ENCODE peak calls at places on chromosomes 13 and 19, in five cellular contexts. G is cardiac muscle cell, R is astrocyte of the cerebellum, V is PC-3, Y is hepatocyte. S is an unnamed sample.

GRCh38 chr13:113421673-113422270 is 31.5 kb downstream of the ADPRHL1 start:
- DNase-seq in Y (peak; percentile 67), R (peak; percentile 77), G (peak; percentile 65), V (no peak), S (no peak)

GRCh38 chr13:32940601-32941000 is 75.6 kb upstream of the KL start:
- DNase-seq in G (peak; percentile 76), V (no peak), Y (peak; percentile 31), R (peak; percentile 24), S (peak; percentile 43)

GRCh38 chr19:50728084-50728737 is 5.0 kb downstream of the CLEC11A start:
- DNase-seq in V (no peak), Y (peak; percentile 88), R (no peak), G (peak; percentile 94), S (peak; percentile 49)

GRCh38 chr19:10808937-10809655 is 26.9 kb downstream of the TMED1 start:
- DNase-seq in V (peak; percentile 54), R (peak; percentile 53), G (peak; percentile 55), Y (peak; percentile 44), S (peak; percentile 29)

GRCh38 chr19:42531313-42531712 is 3.0 kb upstream of the CEACAM1 start:
- DNase-seq in Y (no peak), G (no peak), R (no peak), V (peak; percentile 84), S (no peak)

GRCh38 chr19:7251502-7251901 is 42.7 kb downstream of the INSR start:
- DNase-seq in V (no peak), Y (no peak), R (no peak), G (no peak), S (no peak)

GRCh38 chr13:43405457-43405856 is 381.3 kb downstream of the ENOX1 start:
- DNase-seq in G (peak; percentile 62), Y (no peak), V (peak; percentile 74), R (peak; percentile 35), S (peak; percentile 48)

GRCh38 chr13:94272038-94272437 is 207.4 kb downstream of the DCT start:
- DNase-seq in G (no peak), V (peak; percentile 37), R (no peak), Y (no peak), S (no peak)

GRCh38 chr13:47521895-47522487 is 479.1 kb downstream of the SUCLA2 start:
- DNase-seq in V (no peak), Y (no peak), R (no peak), G (no peak), S (no peak)

GRCh38 chr19:15280048-15280725 is 47.9 kb upstream of the EPHX3 start:
- DNase-seq in R (no peak), Y (no peak), G (no peak), V (peak; percentile 56), S (no peak)

GRCh38 chr13:113975416-113975815 is 1.5 kb upstream of the C13orf46 start:
- DNase-seq in Y (no peak), G (no peak), R (no peak), V (no peak), S (no peak)

GRCh38 chr13:76861859-76862258 is 24.3 kb downstream of the KCTD12 start:
- DNase-seq in G (no peak), R (no peak), V (no peak), Y (no peak), S (no peak)

GRCh38 chr13:98450012-98450411 is 126.9 kb downstream of the STK24 start:
- DNase-seq in Y (no peak), G (no peak), R (no peak), V (no peak), S (no peak)

GRCh38 chr13:37168151-37168550 is 62.7 kb upstream of the CSNK1A1L start:
- DNase-seq in Y (no peak), G (no peak), R (no peak), V (no peak), S (no peak)

GRCh38 chr19:8086849-8087248 is 34.3 kb downstream of the CCL25 start:
- DNase-seq in Y (no peak), R (no peak), V (no peak), G (no peak), S (no peak)

GRCh38 chr13:67123165-67123564 is 107.0 kb downstream of the PCDH9 start:
- DNase-seq in R (no peak), G (no peak), Y (no peak), V (peak; percentile 4), S (no peak)

GRCh38 chr19:16026756-16027155 is 49.5 kb upstream of the TPM4 start:
- DNase-seq in G (no peak), Y (no peak), V (no peak), R (no peak), S (no peak)

GRCh38 chr13:30864352-30865130 is 41.5 kb upstream of the MEDAG start:
- DNase-seq in V (no peak), G (peak; percentile 89), R (peak; percentile 95), Y (peak; percentile 55), S (peak; percentile 95)

GRCh38 chr13:50393641-50394040 is 378.4 kb downstream of the KCNRG start:
- DNase-seq in V (no peak), G (peak; percentile 42), R (no peak), Y (no peak), S (peak; percentile 59)

GRCh38 chr13:31767175-31767900 is 28.0 kb downstream of the RXFP2 start:
- DNase-seq in G (peak; percentile 88), R (peak; percentile 86), V (no peak), Y (no peak), S (peak; percentile 97)

GRCh38 chr19:32404213-32404938 is 1.2 kb upstream of the DPY19L3 start:
- DNase-seq in G (peak; percentile 42), V (no peak), Y (no peak), R (no peak), S (no peak)

DNA sequence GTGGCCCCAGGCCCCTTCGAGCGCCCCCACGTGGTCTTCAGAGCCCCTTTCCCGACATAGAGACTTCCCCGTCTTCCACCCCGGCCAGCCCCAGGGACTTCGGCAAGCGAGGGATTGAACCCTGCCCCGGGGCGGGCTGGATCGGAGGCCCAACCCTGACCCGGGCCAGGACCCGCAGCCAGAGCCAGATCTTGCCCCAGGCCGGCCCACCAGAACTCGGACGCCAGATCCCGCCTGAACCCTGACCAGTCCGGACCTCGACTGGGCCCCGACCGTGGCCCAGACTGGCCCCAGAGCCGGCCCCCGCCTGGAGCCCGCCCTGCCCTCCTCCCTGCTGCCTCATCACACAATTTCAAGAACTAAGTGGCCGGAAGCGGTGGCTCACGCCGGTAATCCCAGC is 253 bp upstream of the TPTE2 start:
- DNase-seq in R (no peak), G (no peak), V (no peak), Y (no peak), S (no peak)
- H3K4me3 ChIP-seq in R (no peak overlapping the region), G (no peak overlapping the region), V (no peak overlapping the region), Y (no peak overlapping the region), S (no peak overlapping the region)

GRCh38 chr13:75021151-75021550 is 460.8 kb downstream of the TBC1D4 start:
- DNase-seq in R (no peak), V (no peak), Y (no peak), G (no peak), S (no peak)
- H3K4me3 ChIP-seq in R (no peak overlapping the region), V (no peak overlapping the region), Y (no peak overlapping the region), G (no peak overlapping the region), S (no peak overlapping the region)

GRCh38 chr19:3107658-3108057 is 13.5 kb downstream of the GNA11 start:
- DNase-seq in G (no peak), R (no peak), Y (no peak), V (no peak), S (no peak)

GRCh38 chr19:3104708-3104983 is 10.5 kb downstream of the GNA11 start:
- DNase-seq in R (no peak), V (no peak), G (no peak), Y (no peak), S (no peak)

GRCh38 chr19:3108775-3109174 is 14.6 kb downstream of the GNA11 start:
- DNase-seq in G (peak; percentile 68), R (peak; percentile 24), V (peak; percentile 61), Y (peak; percentile 80), S (no peak)

GRCh38 chr19:3105641-3106508 is 11.7 kb downstream of the GNA11 start:
- DNase-seq in Y (no peak), V (no peak), G (no peak), R (no peak), S (no peak)

DNA sequence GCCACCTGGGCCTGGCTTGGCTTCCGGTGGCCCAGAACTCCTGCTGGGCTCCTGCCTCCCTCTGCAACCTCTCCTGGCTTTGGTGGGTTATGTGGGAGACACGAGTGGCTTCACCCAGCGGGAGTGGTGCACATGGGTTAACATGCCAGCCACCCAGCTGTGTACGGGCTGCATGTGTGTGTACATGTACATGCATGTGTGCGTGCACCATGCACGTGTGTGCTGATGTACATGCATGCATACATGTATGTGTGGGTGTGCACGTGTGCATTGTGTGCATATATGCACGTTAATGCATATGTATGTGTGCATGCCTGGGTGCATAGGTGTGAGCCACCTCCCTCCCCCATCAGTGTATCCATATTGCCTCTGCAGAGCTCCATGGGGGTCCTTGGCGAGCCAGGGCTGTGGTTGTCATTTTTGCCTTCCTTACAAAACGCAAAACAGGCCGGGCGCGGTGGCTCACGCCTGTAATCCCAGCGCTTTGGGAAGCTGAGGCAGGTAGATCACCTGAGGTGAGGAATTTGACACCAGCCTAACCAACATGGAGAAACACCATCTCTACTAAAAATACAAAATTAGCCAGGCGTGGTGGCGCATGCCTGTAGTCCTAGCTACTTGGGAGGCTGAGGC is 12.5 kb downstream of the GNA11 start:
- DNase-seq in Y (no peak), R (no peak), V (no peak), G (no peak), S (no peak)
- H3K4me3 ChIP-seq in Y (no peak overlapping the region), R (no peak overlapping the region), V (no peak overlapping the region), G (no peak overlapping the region), S (no peak overlapping the region)

DNA sequence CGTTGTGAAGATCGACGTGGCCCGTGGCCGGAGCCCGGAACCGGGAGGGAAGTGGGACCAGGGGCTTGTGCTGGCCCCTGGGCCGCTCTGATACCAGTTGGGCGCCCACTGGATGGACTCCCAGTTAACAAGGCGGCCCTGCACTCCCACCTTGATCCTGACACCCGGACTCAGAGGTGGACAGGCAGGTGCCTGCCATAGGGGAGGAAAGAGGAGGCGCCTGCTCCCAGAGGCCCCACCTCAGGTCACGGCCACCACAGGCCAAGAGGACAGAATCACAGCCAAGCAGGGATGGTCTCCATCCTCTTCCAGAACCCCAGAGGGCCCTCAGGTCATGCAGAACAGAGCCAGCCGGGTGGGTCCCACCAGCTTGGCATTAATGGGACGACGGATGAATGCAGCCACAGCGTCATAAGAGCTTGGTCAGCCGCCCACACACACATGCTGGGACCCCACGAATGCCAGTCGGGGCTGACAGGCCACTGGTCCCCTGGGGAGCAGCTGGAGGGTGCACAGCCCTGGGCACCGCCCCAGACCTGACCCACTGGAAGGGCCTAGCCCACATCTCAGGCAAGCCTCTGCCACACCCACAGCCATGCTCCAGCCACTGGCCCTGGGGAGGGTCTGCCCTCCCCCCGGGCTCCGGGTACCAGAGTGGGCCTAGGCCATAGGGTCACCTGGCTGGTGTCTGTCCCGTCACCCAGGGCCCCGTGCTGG is 9.6 kb upstream of the KLF16 start:
- DNase-seq in Y (no peak), G (no peak), V (no peak), R (no peak), S (no peak)
- H3K4me3 ChIP-seq in Y (no peak overlapping the region), G (no peak overlapping the region), V (peak overlapping the region; percentile 93), R (peak overlapping the region; percentile 0), S (no peak overlapping the region)

DNA sequence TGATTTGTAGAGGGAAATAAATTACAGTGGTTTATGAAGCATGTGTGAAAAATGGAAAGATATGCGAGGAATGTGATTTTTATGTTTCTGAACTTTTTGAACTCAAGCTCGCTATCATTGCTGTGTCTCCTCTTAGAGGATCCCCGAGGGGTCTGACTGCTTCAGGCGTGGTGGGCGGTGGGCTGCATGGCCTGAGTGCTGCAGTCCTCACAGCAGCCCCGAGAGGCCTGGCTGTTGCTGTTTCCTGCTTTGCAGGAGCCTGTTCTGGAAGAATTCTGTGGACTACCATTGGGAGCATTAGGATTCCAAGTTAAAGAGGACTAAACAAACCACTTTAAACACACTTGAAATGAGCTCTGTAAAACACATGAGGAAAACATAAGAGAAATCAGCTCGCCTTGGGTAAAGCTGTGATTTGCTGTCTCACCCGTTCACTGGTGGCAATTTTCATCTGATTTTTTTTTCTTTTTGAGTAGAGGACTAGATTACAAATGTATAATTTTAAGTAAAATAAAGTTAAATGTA is 95.9 kb downstream of the ARHGEF7 start:
- DNase-seq in Y (no peak), V (no peak), G (no peak), R (no peak), S (no peak)
- H3K4me3 ChIP-seq in Y (no peak overlapping the region), V (no peak overlapping the region), G (no peak overlapping the region), R (peak overlapping the region; percentile 11), S (peak overlapping the region; percentile 30)